ENCODE peak calls at places on chromosomes 7 and 10, in eight cellular contexts. One of them, this sample, is unnamed.

GRCh38 chr7:82235710-82236109 is 207.9 kb downstream of the CACNA2D1 start:
- DNase-seq in retinal pigment epithelial cell: no peak
- DNase-seq in A549: no peak
- DNase-seq in cardiac muscle cell: no peak
- DNase-seq in neural progenitor cell: no peak
- DNase-seq in tibial artery: no peak
- DNase-seq in HL-60: no peak
- DNase-seq in AG09309: no peak
- DNase-seq in this sample: peak

GRCh38 chr10:60122190-60122589 is 215.8 kb upstream of the CCDC6 start:
- DNase-seq in neural progenitor cell: no peak
- DNase-seq in HL-60: no peak
- DNase-seq in retinal pigment epithelial cell: no peak
- DNase-seq in A549: no peak
- DNase-seq in tibial artery: no peak
- DNase-seq in AG09309: no peak
- DNase-seq in cardiac muscle cell: no peak
- DNase-seq in this sample: no peak

GRCh38 chr10:60314306-60314940 is 75.3 kb downstream of the ANK3 start:
- DNase-seq in neural progenitor cell: no peak
- DNase-seq in A549: no peak
- DNase-seq in retinal pigment epithelial cell: peak
- DNase-seq in AG09309: peak
- DNase-seq in HL-60: no peak
- DNase-seq in cardiac muscle cell: no peak
- DNase-seq in tibial artery: no peak
- DNase-seq in this sample: no peak

GRCh38 chr10:85238676-85239075 is 910.3 kb downstream of the CCSER2 start:
- DNase-seq in cardiac muscle cell: no peak
- DNase-seq in HL-60: no peak
- DNase-seq in AG09309: no peak
- DNase-seq in tibial artery: no peak
- DNase-seq in retinal pigment epithelial cell: no peak
- DNase-seq in neural progenitor cell: no peak
- DNase-seq in A549: no peak
- DNase-seq in this sample: no peak

GRCh38 chr10:77965294-77965693 is 38.7 kb upstream of the DLG5 start:
- DNase-seq in retinal pigment epithelial cell: no peak
- DNase-seq in HL-60: peak
- DNase-seq in AG09309: peak
- DNase-seq in cardiac muscle cell: no peak
- DNase-seq in neural progenitor cell: no peak
- DNase-seq in A549: no peak
- DNase-seq in tibial artery: no peak
- DNase-seq in this sample: peak

GRCh38 chr10:110169586-110169985 is 37.8 kb upstream of the MXI1 start:
- DNase-seq in cardiac muscle cell: no peak
- DNase-seq in neural progenitor cell: no peak
- DNase-seq in A549: no peak
- DNase-seq in retinal pigment epithelial cell: no peak
- DNase-seq in AG09309: no peak
- DNase-seq in tibial artery: no peak
- DNase-seq in HL-60: no peak
- DNase-seq in this sample: no peak

GRCh38 chr10:78552261-78552811 is 516.4 kb upstream of the ZMIZ1 start:
- DNase-seq in cardiac muscle cell: peak
- DNase-seq in tibial artery: peak
- DNase-seq in A549: no peak
- DNase-seq in neural progenitor cell: no peak
- DNase-seq in AG09309: peak
- DNase-seq in HL-60: no peak
- DNase-seq in retinal pigment epithelial cell: no peak
- DNase-seq in this sample: peak

GRCh38 chr10:96431211-96431970 is 72.6 kb upstream of the OPALIN start:
- DNase-seq in tibial artery: no peak
- DNase-seq in retinal pigment epithelial cell: no peak
- DNase-seq in neural progenitor cell: peak
- DNase-seq in HL-60: no peak
- DNase-seq in cardiac muscle cell: no peak
- DNase-seq in AG09309: no peak
- DNase-seq in A549: no peak
- DNase-seq in this sample: no peak

GRCh38 chr10:80705899-80706298 is 168.2 kb downstream of the SH2D4B start:
- DNase-seq in retinal pigment epithelial cell: no peak
- DNase-seq in HL-60: no peak
- DNase-seq in A549: no peak
- DNase-seq in tibial artery: no peak
- DNase-seq in AG09309: no peak
- DNase-seq in neural progenitor cell: no peak
- DNase-seq in cardiac muscle cell: no peak
- DNase-seq in this sample: no peak

GRCh38 chr7:38016567-38016966 is 96.1 kb downstream of the EPDR1 start:
- DNase-seq in HL-60: no peak
- DNase-seq in retinal pigment epithelial cell: no peak
- DNase-seq in neural progenitor cell: no peak
- DNase-seq in tibial artery: no peak
- DNase-seq in AG09309: no peak
- DNase-seq in A549: no peak
- DNase-seq in cardiac muscle cell: no peak
- DNase-seq in this sample: no peak

GRCh38 chr7:3805151-3805550 is 504.1 kb downstream of the SDK1 start:
- DNase-seq in cardiac muscle cell: no peak
- DNase-seq in A549: no peak
- DNase-seq in tibial artery: no peak
- DNase-seq in neural progenitor cell: no peak
- DNase-seq in HL-60: no peak
- DNase-seq in retinal pigment epithelial cell: no peak
- DNase-seq in AG09309: no peak
- DNase-seq in this sample: peak

GRCh38 chr10:62715383-62715782 is 89.1 kb upstream of the ADO start:
- DNase-seq in neural progenitor cell: no peak
- DNase-seq in A549: no peak
- DNase-seq in retinal pigment epithelial cell: no peak
- DNase-seq in cardiac muscle cell: no peak
- DNase-seq in AG09309: no peak
- DNase-seq in tibial artery: no peak
- DNase-seq in HL-60: no peak
- DNase-seq in this sample: no peak

DNA sequence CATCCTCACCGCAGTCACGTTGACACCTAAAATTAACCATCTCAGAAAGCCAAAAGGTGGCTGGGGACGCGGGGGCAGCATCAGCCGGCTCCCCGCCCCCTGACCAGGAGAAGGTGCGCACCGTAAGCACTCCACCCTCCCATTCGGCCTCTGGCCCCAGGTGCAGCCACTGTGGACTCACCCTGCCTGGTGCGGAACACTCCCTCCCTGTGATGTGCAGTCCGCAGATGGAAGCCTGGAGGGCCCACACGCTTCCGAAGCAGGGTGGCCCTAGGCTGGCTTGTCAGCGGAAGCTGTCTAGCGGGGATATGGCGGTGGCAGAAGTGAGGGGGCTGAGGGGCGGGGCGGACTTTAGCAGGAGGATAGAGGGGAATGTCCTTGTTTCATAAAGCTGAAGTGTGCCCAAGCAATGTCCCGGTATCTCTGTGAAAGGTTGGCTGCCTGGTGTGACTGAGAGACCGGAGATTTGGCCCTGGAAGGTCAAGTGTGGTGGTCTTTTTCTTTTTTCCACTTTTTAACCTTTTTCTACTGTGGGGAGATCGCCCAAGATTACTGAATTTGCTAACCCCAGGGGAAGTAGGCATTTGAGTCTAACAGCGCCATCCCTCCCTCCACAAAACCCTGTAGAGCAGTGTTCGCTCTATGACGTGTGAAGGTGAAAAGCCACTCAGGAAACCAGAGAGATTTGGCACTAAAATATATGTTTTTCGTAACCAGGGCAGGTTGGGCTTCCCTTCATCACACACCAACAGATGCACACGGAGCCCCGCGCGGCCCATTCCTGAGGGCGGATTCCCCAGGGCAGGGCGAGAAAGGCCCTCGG is 74.7 kb downstream of the CXCL12 start:
- DNase-seq in cardiac muscle cell: no peak
- DNase-seq in HL-60: no peak
- DNase-seq in A549: no peak
- DNase-seq in neural progenitor cell: no peak
- DNase-seq in tibial artery: no peak
- DNase-seq in AG09309: no peak
- DNase-seq in retinal pigment epithelial cell: no peak
- DNase-seq in this sample: no peak
- H3K4me3 ChIP-seq in cardiac muscle cell: no peak
- H3K4me3 ChIP-seq in HL-60: no peak
- H3K4me3 ChIP-seq in A549: no peak
- H3K4me3 ChIP-seq in neural progenitor cell: peak
- H3K4me3 ChIP-seq in tibial artery: peak
- H3K4me3 ChIP-seq in AG09309: no peak
- H3K4me3 ChIP-seq in retinal pigment epithelial cell: no peak
- H3K4me3 ChIP-seq in this sample: peak

GRCh38 chr7:50497968-50498367 is 47.8 kb upstream of the FIGNL1 start:
- DNase-seq in AG09309: peak
- DNase-seq in tibial artery: peak
- DNase-seq in HL-60: no peak
- DNase-seq in cardiac muscle cell: no peak
- DNase-seq in neural progenitor cell: no peak
- DNase-seq in A549: no peak
- DNase-seq in retinal pigment epithelial cell: no peak
- DNase-seq in this sample: no peak
- H3K4me3 ChIP-seq in AG09309: no peak
- H3K4me3 ChIP-seq in tibial artery: no peak
- H3K4me3 ChIP-seq in HL-60: no peak
- H3K4me3 ChIP-seq in cardiac muscle cell: no peak
- H3K4me3 ChIP-seq in neural progenitor cell: no peak
- H3K4me3 ChIP-seq in A549: no peak
- H3K4me3 ChIP-seq in retinal pigment epithelial cell: no peak
- H3K4me3 ChIP-seq in this sample: no peak

DNA sequence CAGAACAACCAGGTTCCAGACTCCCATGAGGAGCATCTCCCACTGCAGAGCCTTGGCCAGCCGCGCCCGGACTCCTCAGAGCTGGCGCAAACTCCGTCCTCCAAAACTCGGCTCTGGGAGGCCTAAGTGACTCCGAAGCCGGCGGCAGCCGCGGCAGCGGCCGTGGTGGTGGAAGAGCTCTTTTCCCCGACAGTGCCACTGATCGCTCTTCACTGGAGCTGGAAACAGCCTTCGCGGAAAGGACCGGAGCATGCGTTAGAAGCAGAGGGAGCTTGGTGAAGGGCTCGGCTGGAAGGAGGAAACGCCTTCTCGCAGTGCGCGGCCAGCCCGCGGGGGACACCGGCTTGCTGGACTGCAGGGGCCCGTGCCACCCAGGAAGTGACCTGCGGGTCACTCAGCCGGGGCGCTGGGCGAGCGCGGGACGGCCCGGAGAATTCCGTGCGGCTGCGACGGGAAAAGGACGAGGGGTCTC is 5.0 kb upstream of the HOXA13 start:
- DNase-seq in tibial artery: no peak
- DNase-seq in A549: no peak
- DNase-seq in neural progenitor cell: peak
- DNase-seq in cardiac muscle cell: no peak
- DNase-seq in retinal pigment epithelial cell: no peak
- DNase-seq in AG09309: no peak
- DNase-seq in HL-60: no peak
- DNase-seq in this sample: no peak
- H3K4me3 ChIP-seq in tibial artery: peak
- H3K4me3 ChIP-seq in A549: no peak
- H3K4me3 ChIP-seq in neural progenitor cell: peak
- H3K4me3 ChIP-seq in cardiac muscle cell: no peak
- H3K4me3 ChIP-seq in retinal pigment epithelial cell: no peak
- H3K4me3 ChIP-seq in AG09309: peak
- H3K4me3 ChIP-seq in HL-60: no peak
- H3K4me3 ChIP-seq in this sample: peak

GRCh38 chr10:73044378-73045285 is 52.0 kb downstream of the P4HA1 start:
- DNase-seq in A549: no peak
- DNase-seq in retinal pigment epithelial cell: peak
- DNase-seq in cardiac muscle cell: no peak
- DNase-seq in neural progenitor cell: no peak
- DNase-seq in AG09309: peak
- DNase-seq in tibial artery: no peak
- DNase-seq in HL-60: no peak
- DNase-seq in this sample: peak

GRCh38 chr10:73043319-73043718 is 53.3 kb downstream of the P4HA1 start:
- DNase-seq in cardiac muscle cell: no peak
- DNase-seq in HL-60: no peak
- DNase-seq in AG09309: no peak
- DNase-seq in retinal pigment epithelial cell: no peak
- DNase-seq in tibial artery: no peak
- DNase-seq in neural progenitor cell: no peak
- DNase-seq in A549: no peak
- DNase-seq in this sample: no peak

GRCh38 chr10:73039635-73040034 is 57.0 kb downstream of the P4HA1 start:
- DNase-seq in HL-60: no peak
- DNase-seq in tibial artery: peak
- DNase-seq in A549: no peak
- DNase-seq in cardiac muscle cell: no peak
- DNase-seq in retinal pigment epithelial cell: no peak
- DNase-seq in neural progenitor cell: no peak
- DNase-seq in AG09309: peak
- DNase-seq in this sample: no peak

GRCh38 chr10:73042130-73042529 is 54.5 kb downstream of the P4HA1 start:
- DNase-seq in retinal pigment epithelial cell: no peak
- DNase-seq in cardiac muscle cell: no peak
- DNase-seq in HL-60: no peak
- DNase-seq in neural progenitor cell: no peak
- DNase-seq in A549: no peak
- DNase-seq in AG09309: no peak
- DNase-seq in tibial artery: no peak
- DNase-seq in this sample: no peak

GRCh38 chr10:73043766-73044377 is 52.8 kb downstream of the P4HA1 start:
- DNase-seq in A549: no peak
- DNase-seq in HL-60: no peak
- DNase-seq in neural progenitor cell: no peak
- DNase-seq in cardiac muscle cell: no peak
- DNase-seq in AG09309: no peak
- DNase-seq in tibial artery: no peak
- DNase-seq in retinal pigment epithelial cell: no peak
- DNase-seq in this sample: no peak
- H3K4me3 ChIP-seq in A549: no peak
- H3K4me3 ChIP-seq in HL-60: no peak
- H3K4me3 ChIP-seq in neural progenitor cell: no peak
- H3K4me3 ChIP-seq in cardiac muscle cell: no peak
- H3K4me3 ChIP-seq in AG09309: no peak
- H3K4me3 ChIP-seq in tibial artery: no peak
- H3K4me3 ChIP-seq in retinal pigment epithelial cell: no peak
- H3K4me3 ChIP-seq in this sample: no peak

DNA sequence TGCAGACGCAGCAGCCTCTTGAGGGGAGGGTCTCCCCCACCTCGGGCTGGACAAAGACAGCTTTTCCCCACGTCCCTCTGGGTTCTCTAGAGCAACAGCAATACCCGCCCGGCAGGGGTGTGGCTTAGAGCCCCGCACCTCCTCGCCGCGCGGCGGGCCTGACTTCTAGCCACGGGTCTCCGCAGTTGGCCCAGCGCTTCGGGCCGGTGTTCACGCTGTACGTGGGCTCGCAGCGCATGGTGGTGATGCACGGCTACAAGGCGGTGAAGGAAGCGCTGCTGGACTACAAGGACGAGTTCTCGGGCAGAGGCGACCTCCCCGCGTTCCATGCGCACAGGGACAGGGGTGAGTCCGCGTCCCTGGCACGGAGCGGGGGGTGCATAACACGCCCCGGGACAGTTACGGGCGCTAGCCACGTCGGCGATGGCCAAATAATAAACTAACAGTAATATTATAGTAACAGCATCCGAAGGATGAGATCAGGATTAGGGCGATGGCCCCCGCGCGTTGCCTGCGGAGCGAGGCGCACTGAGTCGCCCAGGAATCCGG is 1.2 kb downstream of the CYP2E1 start:
- DNase-seq in HL-60: no peak
- DNase-seq in neural progenitor cell: no peak
- DNase-seq in retinal pigment epithelial cell: no peak
- DNase-seq in cardiac muscle cell: no peak
- DNase-seq in A549: no peak
- DNase-seq in AG09309: no peak
- DNase-seq in tibial artery: no peak
- DNase-seq in this sample: no peak
- H3K4me3 ChIP-seq in HL-60: peak
- H3K4me3 ChIP-seq in neural progenitor cell: no peak
- H3K4me3 ChIP-seq in retinal pigment epithelial cell: no peak
- H3K4me3 ChIP-seq in cardiac muscle cell: no peak
- H3K4me3 ChIP-seq in A549: peak
- H3K4me3 ChIP-seq in AG09309: peak
- H3K4me3 ChIP-seq in tibial artery: peak
- H3K4me3 ChIP-seq in this sample: no peak